ENCODE peak calls at places on chromosomes 11 and 22, in eight cellular contexts. One of them, this sample, is unnamed.

GRCh38 chr22:36528336-36528735 is 630 bp downstream of the EIF3D start:
- DNase-seq in bronchial epithelial cell: no peak
- DNase-seq in astrocyte of the spinal cord: peak; percentile 5
- DNase-seq in mammary epithelial cell: no peak
- DNase-seq in foreskin fibroblast: peak; percentile 31
- DNase-seq in cardiac muscle cell: peak; percentile 49
- DNase-seq in WTC11: no peak
- DNase-seq in tibial artery: no peak
- DNase-seq in this sample: no peak

GRCh38 chr11:60974726-60975125 is 3.2 kb downstream of the CD6 start:
- DNase-seq in foreskin fibroblast: no peak
- DNase-seq in WTC11: no peak
- DNase-seq in bronchial epithelial cell: no peak
- DNase-seq in mammary epithelial cell: no peak
- DNase-seq in astrocyte of the spinal cord: no peak
- DNase-seq in tibial artery: no peak
- DNase-seq in cardiac muscle cell: no peak
- DNase-seq in this sample: peak; percentile 45

GRCh38 chr11:35711173-35711910 is 48.8 kb downstream of the TRIM44 start:
- DNase-seq in cardiac muscle cell: no peak
- DNase-seq in foreskin fibroblast: peak; percentile 24
- DNase-seq in mammary epithelial cell: no peak
- DNase-seq in WTC11: no peak
- DNase-seq in astrocyte of the spinal cord: no peak
- DNase-seq in tibial artery: no peak
- DNase-seq in bronchial epithelial cell: peak; percentile 14
- DNase-seq in this sample: no peak

GRCh38 chr11:65400295-65401072 is 14.0 kb downstream of the FRMD8 start:
- DNase-seq in WTC11: no peak
- DNase-seq in mammary epithelial cell: no peak
- DNase-seq in cardiac muscle cell: no peak
- DNase-seq in tibial artery: no peak
- DNase-seq in astrocyte of the spinal cord: no peak
- DNase-seq in bronchial epithelial cell: no peak
- DNase-seq in foreskin fibroblast: no peak
- DNase-seq in this sample: no peak

GRCh38 chr22:42432818-42433217 is 615 bp upstream of the NFAM1 start:
- DNase-seq in WTC11: no peak
- DNase-seq in foreskin fibroblast: no peak
- DNase-seq in cardiac muscle cell: no peak
- DNase-seq in astrocyte of the spinal cord: no peak
- DNase-seq in mammary epithelial cell: no peak
- DNase-seq in bronchial epithelial cell: no peak
- DNase-seq in tibial artery: no peak
- DNase-seq in this sample: no peak

GRCh38 chr11:23233075-23233474 is 372.8 kb upstream of the CCDC179 start:
- DNase-seq in foreskin fibroblast: peak; percentile 73
- DNase-seq in astrocyte of the spinal cord: peak; percentile 68
- DNase-seq in mammary epithelial cell: peak; percentile 4
- DNase-seq in bronchial epithelial cell: peak; percentile 15
- DNase-seq in tibial artery: no peak
- DNase-seq in cardiac muscle cell: no peak
- DNase-seq in WTC11: no peak
- DNase-seq in this sample: no peak

GRCh38 chr11:85483861-85484260 is 143.3 kb downstream of the DLG2 start:
- DNase-seq in bronchial epithelial cell: no peak
- DNase-seq in cardiac muscle cell: no peak
- DNase-seq in astrocyte of the spinal cord: peak; percentile 3
- DNase-seq in foreskin fibroblast: peak; percentile 32
- DNase-seq in tibial artery: no peak
- DNase-seq in mammary epithelial cell: no peak
- DNase-seq in WTC11: no peak
- DNase-seq in this sample: no peak

GRCh38 chr11:70825893-70826540 is 426.4 kb downstream of the SHANK2 start:
- DNase-seq in astrocyte of the spinal cord: no peak
- DNase-seq in WTC11: no peak
- DNase-seq in tibial artery: no peak
- DNase-seq in cardiac muscle cell: no peak
- DNase-seq in foreskin fibroblast: no peak
- DNase-seq in bronchial epithelial cell: no peak
- DNase-seq in mammary epithelial cell: no peak
- DNase-seq in this sample: no peak

GRCh38 chr11:94507485-94507884 is 4.8 kb upstream of the C11orf97 start:
- DNase-seq in foreskin fibroblast: peak; percentile 48
- DNase-seq in bronchial epithelial cell: peak; percentile 83
- DNase-seq in mammary epithelial cell: peak; percentile 60
- DNase-seq in WTC11: no peak
- DNase-seq in cardiac muscle cell: no peak
- DNase-seq in tibial artery: no peak
- DNase-seq in astrocyte of the spinal cord: no peak
- DNase-seq in this sample: no peak

GRCh38 chr22:26887456-26887855 is 230.1 kb downstream of the MIAT start:
- DNase-seq in cardiac muscle cell: peak; percentile 78
- DNase-seq in astrocyte of the spinal cord: peak; percentile 87
- DNase-seq in tibial artery: no peak
- DNase-seq in foreskin fibroblast: peak; percentile 90
- DNase-seq in bronchial epithelial cell: peak; percentile 12
- DNase-seq in mammary epithelial cell: peak; percentile 50
- DNase-seq in WTC11: no peak
- DNase-seq in this sample: no peak

GRCh38 chr11:30258679-30259078 is 27.9 kb downstream of the FSHB start:
- DNase-seq in mammary epithelial cell: no peak
- DNase-seq in cardiac muscle cell: no peak
- DNase-seq in WTC11: no peak
- DNase-seq in astrocyte of the spinal cord: no peak
- DNase-seq in tibial artery: no peak
- DNase-seq in bronchial epithelial cell: no peak
- DNase-seq in foreskin fibroblast: no peak
- DNase-seq in this sample: no peak

GRCh38 chr11:94794287-94795168 is 26.4 kb downstream of the AMOTL1 start:
- DNase-seq in foreskin fibroblast: peak; percentile 96
- DNase-seq in WTC11: no peak
- DNase-seq in bronchial epithelial cell: peak; percentile 78
- DNase-seq in tibial artery: peak; percentile 72
- DNase-seq in mammary epithelial cell: peak; percentile 86
- DNase-seq in cardiac muscle cell: peak; percentile 33
- DNase-seq in astrocyte of the spinal cord: peak; percentile 98
- DNase-seq in this sample: no peak

GRCh38 chr11:113475160-113475761 is at the start of gene DRD2:
- DNase-seq in foreskin fibroblast: peak; percentile 22
- DNase-seq in astrocyte of the spinal cord: no peak
- DNase-seq in bronchial epithelial cell: no peak
- DNase-seq in cardiac muscle cell: peak; percentile 79
- DNase-seq in WTC11: peak; percentile 62
- DNase-seq in tibial artery: no peak
- DNase-seq in mammary epithelial cell: peak; percentile 24
- DNase-seq in this sample: no peak

GRCh38 chr11:17683378-17684161 is 35.8 kb upstream of the MYOD1 start:
- DNase-seq in tibial artery: no peak
- DNase-seq in foreskin fibroblast: peak; percentile 62
- DNase-seq in mammary epithelial cell: peak; percentile 36
- DNase-seq in astrocyte of the spinal cord: peak; percentile 91
- DNase-seq in cardiac muscle cell: no peak
- DNase-seq in WTC11: no peak
- DNase-seq in bronchial epithelial cell: peak; percentile 41
- DNase-seq in this sample: no peak

GRCh38 chr22:36731916-36732315 is 28.4 kb upstream of the CACNG2 start:
- DNase-seq in astrocyte of the spinal cord: no peak
- DNase-seq in foreskin fibroblast: no peak
- DNase-seq in WTC11: no peak
- DNase-seq in mammary epithelial cell: no peak
- DNase-seq in tibial artery: peak; percentile 32
- DNase-seq in bronchial epithelial cell: no peak
- DNase-seq in cardiac muscle cell: no peak
- DNase-seq in this sample: no peak

GRCh38 chr11:20099527-20099926 is 60.7 kb downstream of the DBX1 start:
- DNase-seq in WTC11: no peak
- DNase-seq in foreskin fibroblast: no peak
- DNase-seq in tibial artery: no peak
- DNase-seq in mammary epithelial cell: no peak
- DNase-seq in cardiac muscle cell: no peak
- DNase-seq in astrocyte of the spinal cord: no peak
- DNase-seq in bronchial epithelial cell: no peak
- DNase-seq in this sample: no peak

GRCh38 chr22:40436460-40437431 is 66.4 kb downstream of the SGSM3 start:
- DNase-seq in foreskin fibroblast: peak; percentile 69
- DNase-seq in mammary epithelial cell: peak; percentile 44
- DNase-seq in WTC11: no peak
- DNase-seq in bronchial epithelial cell: peak; percentile 70
- DNase-seq in cardiac muscle cell: peak; percentile 57
- DNase-seq in astrocyte of the spinal cord: peak; percentile 79
- DNase-seq in tibial artery: peak; percentile 65
- DNase-seq in this sample: no peak

GRCh38 chr11:12961615-12962014 is 47.5 kb upstream of the RASSF10 start:
- DNase-seq in astrocyte of the spinal cord: peak; percentile 43
- DNase-seq in WTC11: no peak
- DNase-seq in cardiac muscle cell: no peak
- DNase-seq in mammary epithelial cell: no peak
- DNase-seq in foreskin fibroblast: peak; percentile 47
- DNase-seq in tibial artery: no peak
- DNase-seq in bronchial epithelial cell: no peak
- DNase-seq in this sample: no peak
- TF ChIP-seq CTCF in astrocyte of the spinal cord: peak; percentile 27
- TF ChIP-seq CTCF in WTC11: no peak
- TF ChIP-seq CTCF in cardiac muscle cell: peak; percentile 24
- TF ChIP-seq CTCF in mammary epithelial cell: peak; percentile 19
- TF ChIP-seq CTCF in foreskin fibroblast: no peak
- TF ChIP-seq CTCF in tibial artery: no peak
- TF ChIP-seq CTCF in bronchial epithelial cell: no peak
- TF ChIP-seq CTCF in this sample: no peak

DNA sequence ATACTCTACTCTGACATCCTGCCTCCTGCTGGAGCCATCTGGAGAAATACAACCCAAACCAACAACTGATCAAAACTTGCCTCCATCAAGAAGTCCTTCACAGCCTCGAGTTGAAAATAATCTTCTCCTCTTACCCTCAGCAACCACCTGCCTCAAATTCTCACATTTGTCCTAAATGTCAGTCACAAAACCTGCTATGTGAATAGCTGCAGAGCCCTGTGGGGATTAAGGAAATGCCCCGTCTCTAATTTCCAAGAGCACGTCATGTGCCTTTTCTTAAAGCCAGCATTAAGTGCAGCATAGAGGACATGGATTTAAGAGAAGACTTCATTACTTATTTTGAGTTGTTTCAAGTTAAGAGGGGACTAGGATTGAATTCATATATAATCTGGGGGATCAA is 105.9 kb downstream of the TRPC6 start:
- DNase-seq in mammary epithelial cell: no peak
- DNase-seq in tibial artery: no peak
- DNase-seq in cardiac muscle cell: no peak
- DNase-seq in astrocyte of the spinal cord: no peak
- DNase-seq in bronchial epithelial cell: no peak
- DNase-seq in foreskin fibroblast: no peak
- DNase-seq in WTC11: no peak
- DNase-seq in this sample: no peak
- TF ChIP-seq CTCF in mammary epithelial cell: no peak
- TF ChIP-seq CTCF in tibial artery: no peak
- TF ChIP-seq CTCF in cardiac muscle cell: no peak
- TF ChIP-seq CTCF in astrocyte of the spinal cord: no peak
- TF ChIP-seq CTCF in bronchial epithelial cell: no peak
- TF ChIP-seq CTCF in foreskin fibroblast: no peak
- TF ChIP-seq CTCF in WTC11: no peak
- TF ChIP-seq CTCF in this sample: no peak

DNA sequence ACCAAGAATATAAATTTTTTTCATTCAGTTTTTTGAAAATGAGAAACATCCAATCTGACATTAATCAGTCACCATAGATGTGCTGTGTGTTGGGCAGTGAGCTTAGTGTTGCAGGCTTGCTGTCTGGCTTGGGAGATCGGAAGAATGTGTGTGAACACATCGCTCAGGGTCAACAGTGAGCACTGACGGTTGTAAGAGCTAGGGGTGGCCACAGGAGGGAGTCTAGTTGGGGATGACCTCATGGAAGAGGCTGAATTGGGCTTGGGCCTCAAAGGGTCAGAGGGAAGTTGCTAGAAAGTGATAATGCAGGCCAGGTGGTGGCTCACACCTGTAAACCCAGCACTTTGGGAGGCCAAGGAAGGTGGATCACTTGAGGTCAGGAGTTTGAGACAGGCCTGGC is 375.4 kb downstream of the DDX10 start:
- DNase-seq in mammary epithelial cell: no peak
- DNase-seq in astrocyte of the spinal cord: no peak
- DNase-seq in WTC11: peak; percentile 41
- DNase-seq in foreskin fibroblast: no peak
- DNase-seq in bronchial epithelial cell: no peak
- DNase-seq in cardiac muscle cell: no peak
- DNase-seq in tibial artery: no peak
- DNase-seq in this sample: no peak
- TF ChIP-seq CTCF in mammary epithelial cell: no peak
- TF ChIP-seq CTCF in astrocyte of the spinal cord: peak; percentile 15
- TF ChIP-seq CTCF in WTC11: peak; percentile 33
- TF ChIP-seq CTCF in foreskin fibroblast: no peak
- TF ChIP-seq CTCF in bronchial epithelial cell: peak; percentile 16
- TF ChIP-seq CTCF in cardiac muscle cell: peak; percentile 11
- TF ChIP-seq CTCF in tibial artery: no peak
- TF ChIP-seq CTCF in this sample: no peak

GRCh38 chr11:63537293-63538101 is 889 bp downstream of the PLAAT4 start:
- DNase-seq in bronchial epithelial cell: no peak
- DNase-seq in cardiac muscle cell: no peak
- DNase-seq in foreskin fibroblast: peak; percentile 66
- DNase-seq in WTC11: no peak
- DNase-seq in tibial artery: peak; percentile 94
- DNase-seq in astrocyte of the spinal cord: peak; percentile 95
- DNase-seq in mammary epithelial cell: no peak
- DNase-seq in this sample: no peak

GRCh38 chr11:63534895-63535461 is 1.6 kb upstream of the PLAAT4 start:
- DNase-seq in cardiac muscle cell: no peak
- DNase-seq in astrocyte of the spinal cord: no peak
- DNase-seq in foreskin fibroblast: no peak
- DNase-seq in tibial artery: no peak
- DNase-seq in bronchial epithelial cell: no peak
- DNase-seq in WTC11: no peak
- DNase-seq in mammary epithelial cell: no peak
- DNase-seq in this sample: no peak

GRCh38 chr11:63534076-63534475 is 2.5 kb upstream of the PLAAT4 start:
- DNase-seq in WTC11: no peak
- DNase-seq in foreskin fibroblast: no peak
- DNase-seq in tibial artery: no peak
- DNase-seq in cardiac muscle cell: no peak
- DNase-seq in bronchial epithelial cell: no peak
- DNase-seq in mammary epithelial cell: no peak
- DNase-seq in astrocyte of the spinal cord: no peak
- DNase-seq in this sample: no peak

GRCh38 chr11:63536669-63537292 is at the start of gene PLAAT4:
- DNase-seq in WTC11: no peak
- DNase-seq in foreskin fibroblast: peak; percentile 70
- DNase-seq in cardiac muscle cell: no peak
- DNase-seq in astrocyte of the spinal cord: peak; percentile 81
- DNase-seq in bronchial epithelial cell: no peak
- DNase-seq in tibial artery: peak; percentile 73
- DNase-seq in mammary epithelial cell: peak; percentile 29
- DNase-seq in this sample: no peak

DNA sequence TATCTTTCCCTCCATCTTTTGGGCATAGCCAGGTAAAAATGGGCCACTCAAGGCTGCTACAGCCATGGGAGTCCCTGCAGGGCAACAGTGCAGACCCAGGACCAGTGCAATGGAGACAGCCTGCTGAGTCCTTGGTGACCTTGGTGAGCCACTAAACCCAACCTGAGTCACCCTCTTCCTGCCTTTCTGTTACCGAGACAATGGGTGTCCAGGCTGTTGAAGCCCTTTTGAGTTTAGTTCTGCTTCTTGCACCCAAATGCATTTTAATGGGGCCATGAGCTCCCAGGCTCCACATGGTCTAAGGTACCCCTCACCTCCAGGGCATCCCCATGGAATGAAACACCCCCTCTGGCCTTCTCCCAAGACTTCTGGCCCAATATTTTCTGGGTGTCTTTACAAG is 874 bp upstream of the PLAAT4 start:
- DNase-seq in tibial artery: no peak
- DNase-seq in mammary epithelial cell: no peak
- DNase-seq in WTC11: no peak
- DNase-seq in cardiac muscle cell: no peak
- DNase-seq in foreskin fibroblast: no peak
- DNase-seq in astrocyte of the spinal cord: no peak
- DNase-seq in bronchial epithelial cell: no peak
- DNase-seq in this sample: no peak
- TF ChIP-seq CTCF in tibial artery: no peak
- TF ChIP-seq CTCF in mammary epithelial cell: no peak
- TF ChIP-seq CTCF in WTC11: no peak
- TF ChIP-seq CTCF in cardiac muscle cell: no peak
- TF ChIP-seq CTCF in foreskin fibroblast: no peak
- TF ChIP-seq CTCF in astrocyte of the spinal cord: no peak
- TF ChIP-seq CTCF in bronchial epithelial cell: no peak
- TF ChIP-seq CTCF in this sample: no peak